ENCODE peak calls at places on chromosomes 5 and 9, in five cellular contexts. A is nephron progenitor cell, W is tibial artery, K is psoas muscle, G is fibroblast of lung. Q is an unnamed sample.

GRCh38 chr9:36598281-36598680 is 25.6 kb downstream of the MELK start:
- DNase-seq in K (no peak), A (no peak), W (no peak), G (no peak), Q (peak)

GRCh38 chr9:9003184-9003583 is 1203.6 kb upstream of the DMAC1 start:
- DNase-seq in K (no peak), W (peak), G (peak), A (no peak), Q (no peak)

GRCh38 chr5:66241136-66241825 is 97.2 kb downstream of the SREK1 start:
- DNase-seq in A (no peak), W (no peak), G (no peak), K (no peak), Q (no peak)

GRCh38 chr9:70040506-70040905 is 3.1 kb upstream of the MAMDC2 start:
- DNase-seq in G (no peak), W (no peak), A (no peak), K (no peak), Q (no peak)

GRCh38 chr5:31066655-31067328 is 126.7 kb upstream of the CDH6 start:
- DNase-seq in K (no peak), G (no peak), A (no peak), W (no peak), Q (no peak)

GRCh38 chr5:163658702-163659567 is 153.5 kb downstream of the MAT2B start:
- DNase-seq in A (no peak), W (no peak), K (no peak), G (peak), Q (peak)

GRCh38 chr5:172713113-172713808 is 57.7 kb downstream of the DUSP1 start:
- DNase-seq in A (peak), K (peak), W (no peak), G (peak), Q (no peak)

GRCh38 chr5:138603521-138603920 is 28.3 kb upstream of the HSPA9 start:
- DNase-seq in W (no peak), A (no peak), G (no peak), K (no peak), Q (peak)

GRCh38 chr9:89387197-89387849 is 69.0 kb downstream of the SECISBP2 start:
- DNase-seq in K (no peak), A (no peak), G (no peak), W (no peak), Q (no peak)

GRCh38 chr5:137462816-137463520 is 36.2 kb downstream of the SPOCK1 start:
- DNase-seq in W (no peak), G (no peak), K (no peak), A (no peak), Q (no peak)

GRCh38 chr5:129899454-129899853 is 4.8 kb upstream of the CHSY3 start:
- DNase-seq in W (no peak), A (no peak), G (peak), K (no peak), Q (peak)

GRCh38 chr5:75310212-75310611 is 26.8 kb upstream of the HMGCR start:
- DNase-seq in K (no peak), W (no peak), G (no peak), A (no peak), Q (no peak)

GRCh38 chr5:139051392-139051791 is 146.8 kb downstream of the SIL1 start:
- DNase-seq in K (no peak), G (no peak), A (no peak), W (no peak), Q (no peak)

GRCh38 chr5:168301593-168302388 is 10.3 kb downstream of the WWC1 start:
- DNase-seq in W (no peak), K (no peak), G (no peak), A (no peak), Q (no peak)

GRCh38 chr9:87678650-87679355 is 47.1 kb upstream of the CTSL start:
- DNase-seq in A (peak), K (peak), W (peak), G (peak), Q (peak)

GRCh38 chr9:84339951-84340350 is 607 bp downstream of the SLC28A3 start:
- DNase-seq in A (no peak), W (no peak), G (no peak), K (no peak), Q (no peak)

GRCh38 chr5:43150075-43150474 is 29.4 kb downstream of the ZNF131 start:
- DNase-seq in K (no peak), G (no peak), A (no peak), W (no peak), Q (no peak)

GRCh38 chr5:150175536-150175935 is 9.0 kb downstream of the CDX1 start:
- DNase-seq in W (no peak), G (no peak), K (no peak), A (peak), Q (peak)

GRCh38 chr9:114112778-114113585 is 13.9 kb upstream of the KIF12 start:
- DNase-seq in K (peak), G (peak), W (peak), A (no peak), Q (peak)

GRCh38 chr5:167155387-167156051 is 1135.9 kb upstream of the WWC1 start:
- DNase-seq in W (no peak), A (no peak), G (no peak), K (no peak), Q (no peak)

GRCh38 chr5:147878066-147878748 is at the start of gene SCGB3A2:
- DNase-seq in K (no peak), W (no peak), G (no peak), A (no peak), Q (no peak)

GRCh38 chr5:134114886-134115805 is 665 bp downstream of the TCF7 start:
- DNase-seq in K (peak), W (no peak), A (peak), G (no peak), Q (no peak)

GRCh38 chr5:54761213-54761701 is 224.1 kb downstream of the ESM1 start:
- DNase-seq in G (peak), A (no peak), W (peak), K (peak), Q (peak)

GRCh38 chr5:43044181-43044914 is 4.2 kb upstream of the ANXA2R start:
- DNase-seq in W (no peak), A (peak), K (peak), G (peak), Q (peak)

GRCh38 chr9:114097613-114098020 is 1.5 kb downstream of the KIF12 start:
- DNase-seq in A (no peak), W (no peak), K (no peak), G (no peak), Q (no peak)

GRCh38 chr5:144142030-144142825 is 28.2 kb downstream of the YIPF5 start:
- DNase-seq in W (no peak), K (no peak), G (peak), A (no peak), Q (peak)

GRCh38 chr5:151694035-151694485 is 7.3 kb upstream of the SPARC start:
- DNase-seq in A (no peak), W (peak), G (peak), K (no peak), Q (no peak)

GRCh38 chr9:2299156-2299842 is 284.2 kb downstream of the SMARCA2 start:
- DNase-seq in A (no peak), K (no peak), G (no peak), W (no peak), Q (no peak)

GRCh38 chr5:121189569-121190305 is 661.9 kb upstream of the FTMT start:
- DNase-seq in W (no peak), G (peak), K (no peak), A (no peak), Q (peak)

GRCh38 chr5:10653033-10653432 is 89.2 kb downstream of the ANKRD33B start:
- DNase-seq in G (peak), K (peak), A (no peak), W (no peak), Q (peak)

GRCh38 chr5:83900307-83900706 is 179.7 kb upstream of the HAPLN1 start:
- DNase-seq in W (no peak), A (no peak), K (no peak), G (no peak), Q (no peak)
- TF ChIP-seq CTCF in W (no peak), A (no peak), K (no peak), G (no peak), Q (no peak)

GRCh38 chr5:177592010-177592834 is at the start of gene TMED9:
- DNase-seq in K (peak), G (peak), A (peak), W (peak), Q (peak)
- TF ChIP-seq CTCF in K (peak), G (no peak), A (no peak), W (peak), Q (no peak)

GRCh38 chr5:72243706-72244105 is 76.3 kb downstream of the MRPS27 start:
- DNase-seq in K (no peak), A (no peak), G (no peak), W (no peak), Q (no peak)
- TF ChIP-seq CTCF in K (no peak), A (no peak), G (no peak), W (no peak), Q (no peak)

DNA sequence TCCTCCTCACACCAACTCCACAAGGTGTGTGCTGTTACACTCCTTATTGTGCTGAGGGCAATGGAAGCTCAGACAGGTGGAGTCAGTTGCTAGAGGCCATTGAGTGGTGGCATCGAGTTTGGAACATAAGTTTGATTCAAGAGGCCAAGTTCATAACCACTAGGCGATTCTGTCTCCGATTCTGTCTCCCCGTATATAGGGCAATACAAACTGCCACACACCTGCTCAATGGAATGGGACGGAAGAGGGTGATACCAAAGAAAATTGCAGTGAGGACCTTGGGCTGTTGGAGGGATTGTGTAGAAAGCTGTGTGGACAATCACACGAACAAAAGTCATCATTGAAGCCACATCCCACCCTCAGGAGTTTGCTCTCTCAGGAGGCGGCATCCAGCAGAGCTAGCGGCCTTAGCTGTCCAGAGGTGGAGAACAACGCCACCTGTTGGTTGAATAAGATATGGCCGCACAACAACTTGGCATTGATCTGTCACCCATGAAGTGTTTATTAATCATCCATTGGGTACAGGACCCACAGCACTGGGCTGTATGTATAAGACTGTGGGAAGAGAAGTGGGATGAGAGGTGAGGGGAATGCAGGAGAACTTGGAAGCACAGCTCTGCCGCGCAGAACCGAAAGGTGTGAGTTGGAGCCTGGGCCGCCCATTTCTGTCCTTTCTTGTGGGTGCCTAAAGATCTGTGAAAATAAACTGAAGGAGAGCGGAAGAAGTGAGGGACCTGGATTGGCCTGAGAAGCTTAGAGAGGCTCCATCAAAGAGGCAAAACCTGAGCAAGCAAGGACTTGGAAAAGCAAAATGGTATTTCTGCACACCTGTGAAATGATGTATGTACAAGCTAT is 16.1 kb upstream of the NEUROG1 start:
- DNase-seq in K (peak), A (peak), W (peak), G (peak), Q (peak)
- TF ChIP-seq CTCF in K (peak), A (peak), W (peak), G (peak), Q (peak)

GRCh38 chr5:153998768-153999167 is 39.9 kb downstream of the FAM114A2 start:
- DNase-seq in A (no peak), G (no peak), W (no peak), K (no peak), Q (no peak)
- TF ChIP-seq CTCF in A (no peak), G (no peak), W (no peak), K (no peak), Q (no peak)

GRCh38 chr9:75976549-75976948 is 86.1 kb downstream of the PCSK5 start:
- DNase-seq in W (no peak), A (no peak), G (no peak), K (no peak), Q (no peak)

GRCh38 chr9:75974006-75974766 is 83.7 kb downstream of the PCSK5 start:
- DNase-seq in G (no peak), A (no peak), W (no peak), K (no peak), Q (no peak)

GRCh38 chr9:75983320-75983719 is 92.8 kb downstream of the PCSK5 start:
- DNase-seq in W (no peak), K (no peak), A (no peak), G (no peak), Q (no peak)

GRCh38 chr9:75979362-75979761 is 88.9 kb downstream of the PCSK5 start:
- DNase-seq in W (no peak), K (no peak), A (no peak), G (no peak), Q (peak)
- TF ChIP-seq CTCF in W (no peak), K (no peak), A (no peak), G (peak), Q (peak)

DNA sequence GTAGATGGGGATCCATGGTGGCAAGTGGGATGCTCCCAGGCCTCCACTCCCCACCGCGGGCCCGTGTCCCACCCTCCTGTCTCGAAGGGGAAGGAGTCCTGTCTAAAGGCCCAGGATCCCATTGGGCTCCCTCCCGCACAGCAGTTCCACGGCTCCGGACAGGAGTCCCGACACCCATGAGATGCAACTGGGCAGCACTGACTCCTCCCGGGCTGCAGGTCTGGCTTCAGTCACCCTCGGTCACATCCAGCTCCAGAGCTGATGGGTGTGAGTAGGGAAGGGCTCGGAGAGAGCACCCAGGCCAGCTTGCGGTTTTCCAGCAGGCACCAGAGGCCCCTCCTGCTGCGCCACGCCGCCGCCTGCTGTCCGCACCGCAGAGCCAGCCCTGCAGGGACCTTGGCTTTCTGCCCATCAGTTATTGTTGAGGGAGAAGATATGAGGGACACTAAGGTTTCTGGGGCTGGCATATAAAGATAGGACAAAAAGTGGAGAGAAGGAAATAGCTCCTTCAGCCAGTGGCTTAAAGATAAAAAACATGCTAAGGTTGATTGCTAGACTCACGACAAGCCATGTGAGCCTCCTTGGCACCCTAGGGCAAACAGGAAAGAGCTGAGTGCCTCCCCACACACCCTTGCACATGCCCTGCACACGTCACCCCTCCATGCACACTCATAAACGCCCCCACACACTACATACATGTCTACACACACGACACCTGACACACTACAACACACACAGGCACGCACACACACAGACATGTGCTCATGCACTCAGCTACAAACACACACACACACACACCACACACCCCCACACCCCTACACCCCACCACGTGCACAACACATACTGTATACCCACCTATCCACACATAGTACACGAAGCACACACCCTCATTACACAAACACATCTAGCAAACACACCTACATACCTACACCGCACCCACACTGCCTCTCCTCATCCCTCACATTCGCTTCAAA is 79.0 kb downstream of the AK8 start:
- DNase-seq in K (no peak), A (no peak), W (peak), G (no peak), Q (peak)
- TF ChIP-seq CTCF in K (no peak), A (no peak), W (no peak), G (no peak), Q (peak)

Q was measured in fibroblast of villous mesenchyme.